ENCODE peak calls at places on chromosome 16, in six cellular contexts. One of them, this sample, is unnamed.

GRCh38 chr16:63928421-63928820 is 1193.4 kb downstream of the CDH11 start:
- DNase-seq in mucosa of gallbladder: no peak
- DNase-seq in Right ventricle myocardium superior: no peak
- DNase-seq in progenitor cell of endocrine pancreas: no peak
- DNase-seq in tibial artery: no peak
- DNase-seq in AG08395: no peak
- DNase-seq in this sample: no peak

GRCh38 chr16:83908798-83909197 is 9.9 kb downstream of the MLYCD start:
- DNase-seq in mucosa of gallbladder: no peak
- DNase-seq in Right ventricle myocardium superior: no peak
- DNase-seq in progenitor cell of endocrine pancreas: no peak
- DNase-seq in tibial artery: no peak
- DNase-seq in AG08395: no peak
- DNase-seq in this sample: no peak

GRCh38 chr16:23254338-23254737 is 47.8 kb upstream of the SCNN1B start:
- DNase-seq in mucosa of gallbladder: no peak
- DNase-seq in Right ventricle myocardium superior: no peak
- DNase-seq in progenitor cell of endocrine pancreas: no peak
- DNase-seq in tibial artery: no peak
- DNase-seq in AG08395: peak; percentile 8
- DNase-seq in this sample: peak; percentile 83

GRCh38 chr16:25140459-25140858 is 28.9 kb downstream of the LCMT1 start:
- DNase-seq in mucosa of gallbladder: no peak
- DNase-seq in Right ventricle myocardium superior: no peak
- DNase-seq in progenitor cell of endocrine pancreas: no peak
- DNase-seq in tibial artery: no peak
- DNase-seq in AG08395: no peak
- DNase-seq in this sample: peak; percentile 59

GRCh38 chr16:89431158-89431584 is 59.2 kb downstream of the ANKRD11 start:
- DNase-seq in mucosa of gallbladder: peak; percentile 54
- DNase-seq in Right ventricle myocardium superior: no peak
- DNase-seq in progenitor cell of endocrine pancreas: no peak
- DNase-seq in tibial artery: no peak
- DNase-seq in AG08395: peak; percentile 94
- DNase-seq in this sample: peak; percentile 45

GRCh38 chr16:28297784-28298510 is 5.6 kb downstream of the SBK1 start:
- DNase-seq in mucosa of gallbladder: no peak
- DNase-seq in Right ventricle myocardium superior: no peak
- DNase-seq in progenitor cell of endocrine pancreas: no peak
- DNase-seq in tibial artery: no peak
- DNase-seq in AG08395: no peak
- DNase-seq in this sample: no peak

GRCh38 chr16:73032548-73033270 is 15.2 kb downstream of the ZFHX3 start:
- DNase-seq in mucosa of gallbladder: no peak
- DNase-seq in Right ventricle myocardium superior: no peak
- DNase-seq in progenitor cell of endocrine pancreas: no peak
- DNase-seq in tibial artery: peak; percentile 72
- DNase-seq in AG08395: no peak
- DNase-seq in this sample: no peak

GRCh38 chr16:12405083-12405482 is 398.6 kb downstream of the CPPED1 start:
- DNase-seq in mucosa of gallbladder: no peak
- DNase-seq in Right ventricle myocardium superior: no peak
- DNase-seq in progenitor cell of endocrine pancreas: no peak
- DNase-seq in tibial artery: no peak
- DNase-seq in AG08395: no peak
- DNase-seq in this sample: no peak

GRCh38 chr16:84514874-84515835 is 10.7 kb upstream of the MEAK7 start:
- DNase-seq in mucosa of gallbladder: peak; percentile 59
- DNase-seq in Right ventricle myocardium superior: peak; percentile 63
- DNase-seq in progenitor cell of endocrine pancreas: no peak
- DNase-seq in tibial artery: no peak
- DNase-seq in AG08395: no peak
- DNase-seq in this sample: no peak

GRCh38 chr16:89164436-89164835 is 7.1 kb upstream of the CDH15 start:
- DNase-seq in mucosa of gallbladder: no peak
- DNase-seq in Right ventricle myocardium superior: no peak
- DNase-seq in progenitor cell of endocrine pancreas: no peak
- DNase-seq in tibial artery: no peak
- DNase-seq in AG08395: no peak
- DNase-seq in this sample: no peak